ENCODE peak calls at places on chromosomes 12 and 14, in seven cellular contexts. C is IMR-90, P is GM20000, X is AG09319, G is cardiac fibroblast, U is astrocyte of the spinal cord, Q is HFF-Myc. W is an unnamed sample.

GRCh38 chr14:68345738-68346137 is 447.1 kb downstream of the ZFP36L1 start:
- DNase-seq in C (peak), P (no peak), X (no peak), G (no peak), U (no peak), Q (no peak), W (no peak)

GRCh38 chr12:288687-289086 is 26.1 kb upstream of the SLC6A13 start:
- DNase-seq in C (peak), P (no peak), X (peak), G (peak), U (peak), Q (no peak), W (peak)

GRCh38 chr14:90109858-90110257 is 48.1 kb downstream of the KCNK13 start:
- DNase-seq in C (no peak), P (no peak), X (no peak), G (no peak), U (no peak), Q (no peak), W (no peak)

GRCh38 chr12:57069522-57069921 is 9.1 kb downstream of the NEMP1 start:
- DNase-seq in C (peak), P (peak), X (peak), G (peak), U (peak), Q (peak), W (peak)

GRCh38 chr14:92914087-92914656 is 8.8 kb upstream of the CHGA start:
- DNase-seq in C (peak), P (peak), X (no peak), G (peak), U (peak), Q (no peak), W (peak)

GRCh38 chr12:41653386-41654110 is 465.4 kb downstream of the PDZRN4 start:
- DNase-seq in C (no peak), P (no peak), X (no peak), G (no peak), U (no peak), Q (no peak), W (no peak)

GRCh38 chr12:84070311-84070710 is 842.3 kb downstream of the SLC6A15 start:
- DNase-seq in C (peak), P (no peak), X (peak), G (peak), U (peak), Q (peak), W (peak)

GRCh38 chr14:56156096-56156495 is 37.9 kb downstream of the PELI2 start:
- DNase-seq in C (peak), P (no peak), X (no peak), G (no peak), U (no peak), Q (no peak), W (no peak)

GRCh38 chr12:93526786-93527428 is 45.6 kb upstream of the SOCS2 start:
- DNase-seq in C (peak), P (no peak), X (peak), G (peak), U (peak), Q (peak), W (peak)

GRCh38 chr12:28955491-28955890 is 193.6 kb upstream of the FAR2 start:
- DNase-seq in C (peak), P (no peak), X (no peak), G (peak), U (peak), Q (no peak), W (no peak)

GRCh38 chr12:31005944-31006361 is 67.7 kb upstream of the DDX11 start:
- DNase-seq in C (peak), P (no peak), X (no peak), G (peak), U (peak), Q (peak), W (peak)

GRCh38 chr12:52952082-52952801 is 3.3 kb downstream of the KRT18 start:
- DNase-seq in C (no peak), P (no peak), X (no peak), G (peak), U (no peak), Q (no peak), W (no peak)

GRCh38 chr14:50659327-50659974 is 8.7 kb downstream of the SAV1 start:
- DNase-seq in C (no peak), P (no peak), X (no peak), G (no peak), U (no peak), Q (no peak), W (no peak)

GRCh38 chr12:10249690-10250455 is 37.2 kb downstream of the GABARAPL1 start:
- DNase-seq in C (no peak), P (no peak), X (no peak), G (no peak), U (no peak), Q (no peak), W (no peak)

GRCh38 chr12:62805517-62805916 is 129.4 kb downstream of the PPM1H start:
- DNase-seq in C (no peak), P (no peak), X (no peak), G (no peak), U (no peak), Q (no peak), W (no peak)

GRCh38 chr12:102769323-102769916 is 147.6 kb downstream of the PAH start:
- DNase-seq in C (peak), P (peak), X (peak), G (peak), U (peak), Q (peak), W (peak)

GRCh38 chr12:15171015-15171646 is 50.1 kb downstream of the RERG start:
- DNase-seq in C (no peak), P (no peak), X (no peak), G (no peak), U (no peak), Q (no peak), W (no peak)

GRCh38 chr12:29286081-29286800 is 94.7 kb downstream of the ERGIC2 start:
- DNase-seq in C (peak), P (no peak), X (peak), G (peak), U (peak), Q (no peak), W (peak)

GRCh38 chr12:128848371-128848770 is 4.9 kb upstream of the GLT1D1 start:
- DNase-seq in C (no peak), P (no peak), X (no peak), G (no peak), U (no peak), Q (no peak), W (no peak)

GRCh38 chr14:103161054-103161397 is 37.8 kb downstream of the TNFAIP2 start:
- DNase-seq in C (no peak), P (no peak), X (no peak), G (peak), U (no peak), Q (no peak), W (no peak)

GRCh38 chr14:106657460-106657859 is 1131.1 kb downstream of the TMEM121 start:
- DNase-seq in C (no peak), P (peak), X (no peak), G (no peak), U (no peak), Q (no peak), W (no peak)

GRCh38 chr12:11758838-11759509 is 109.5 kb downstream of the ETV6 start:
- DNase-seq in C (peak), P (peak), X (no peak), G (peak), U (peak), Q (no peak), W (peak)

GRCh38 chr14:22599349-22599748 is 1.2 kb downstream of the ABHD4 start:
- DNase-seq in C (no peak), P (no peak), X (no peak), G (no peak), U (no peak), Q (no peak), W (no peak)

GRCh38 chr12:121989266-121989950 is 32.3 kb upstream of the BCL7A start:
- DNase-seq in C (no peak), P (no peak), X (no peak), G (no peak), U (no peak), Q (no peak), W (no peak)

GRCh38 chr12:4086481-4086880 is 187.1 kb upstream of the CCND2 start:
- DNase-seq in C (no peak), P (no peak), X (no peak), G (no peak), U (no peak), Q (no peak), W (no peak)

GRCh38 chr14:71618716-71619115 is 313.5 kb upstream of the RGS6 start:
- DNase-seq in C (no peak), P (peak), X (no peak), G (no peak), U (no peak), Q (no peak), W (no peak)

GRCh38 chr14:105430535-105430934 is 10.9 kb downstream of the MTA1 start:
- DNase-seq in C (peak), P (no peak), X (no peak), G (peak), U (peak), Q (peak), W (peak)

GRCh38 chr14:101665478-101666078 is 95.9 kb upstream of the PPP2R5C start:
- DNase-seq in C (peak), P (peak), X (peak), G (peak), U (peak), Q (peak), W (peak)

GRCh38 chr14:56590535-56590951 is 10.9 kb downstream of the TMEM260 start:
- DNase-seq in C (no peak), P (no peak), X (no peak), G (peak), U (no peak), Q (no peak), W (no peak)

GRCh38 chr12:121499929-121500793 is 80.7 kb downstream of the KDM2B start:
- DNase-seq in C (peak), P (peak), X (peak), G (peak), U (peak), Q (peak), W (peak)

GRCh38 chr14:86072134-86072894 is 542.4 kb downstream of the FLRT2 start:
- DNase-seq in C (no peak), P (no peak), X (no peak), G (no peak), U (no peak), Q (no peak), W (no peak)

GRCh38 chr12:53078425-53079225 is 565 bp downstream of the SPRYD3 start:
- DNase-seq in C (peak), P (no peak), X (no peak), G (no peak), U (no peak), Q (no peak), W (no peak)

GRCh38 chr14:77980475-77981321 is 180.8 kb downstream of the ADCK1 start:
- DNase-seq in C (no peak), P (no peak), X (no peak), G (no peak), U (no peak), Q (no peak), W (no peak)

GRCh38 chr12:24929953-24930352 is 18.9 kb downstream of the BCAT1 start:
- DNase-seq in C (no peak), P (no peak), X (no peak), G (no peak), U (no peak), Q (no peak), W (no peak)

DNA sequence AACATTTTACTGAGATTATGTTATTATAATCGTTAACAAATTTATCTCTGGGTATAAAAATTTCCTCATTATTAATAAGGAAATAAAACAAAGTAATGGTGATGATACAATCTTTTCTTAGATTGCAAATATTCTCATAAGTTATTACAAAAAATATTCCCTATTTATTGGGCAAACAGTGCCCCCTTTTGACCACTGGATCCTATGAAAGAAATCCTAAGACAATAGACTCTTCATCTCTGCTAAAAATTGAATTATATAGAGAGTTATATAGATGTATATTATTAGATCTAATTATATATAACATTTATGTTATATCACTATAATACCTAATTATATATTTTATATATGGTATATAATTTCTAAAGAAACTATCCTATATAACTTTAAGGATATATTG is 94.2 kb upstream of the FGD4 start:
- DNase-seq in C (peak), P (no peak), X (no peak), G (peak), U (peak), Q (no peak), W (peak)
- TF ChIP-seq CTCF in C (peak), P (peak), X (no peak), G (peak), U (peak), Q (peak), W (peak)

GRCh38 chr12:113385282-113385882 is 18.3 kb downstream of the SDS start:
- DNase-seq in C (no peak), P (no peak), X (no peak), G (no peak), U (no peak), Q (no peak), W (no peak)
- TF ChIP-seq CTCF in C (no peak), P (no peak), X (no peak), G (no peak), U (no peak), Q (no peak), W (no peak)

GRCh38 chr12:49550853-49551252 is 12.0 kb downstream of the KCNH3 start:
- DNase-seq in C (no peak), P (no peak), X (no peak), G (no peak), U (no peak), Q (no peak), W (no peak)

GRCh38 chr12:49549735-49550710 is 11.2 kb downstream of the KCNH3 start:
- DNase-seq in C (no peak), P (no peak), X (no peak), G (no peak), U (no peak), Q (no peak), W (no peak)

GRCh38 chr12:49547090-49547690 is 8.4 kb downstream of the KCNH3 start:
- DNase-seq in C (no peak), P (no peak), X (no peak), G (no peak), U (no peak), Q (no peak), W (no peak)

GRCh38 chr12:49548481-49548821 is 9.6 kb downstream of the KCNH3 start:
- DNase-seq in C (no peak), P (no peak), X (no peak), G (no peak), U (no peak), Q (no peak), W (no peak)

GRCh38 chr12:49548822-49549648 is 10.2 kb downstream of the KCNH3 start:
- DNase-seq in C (no peak), P (peak), X (no peak), G (peak), U (no peak), Q (no peak), W (no peak)
- TF ChIP-seq CTCF in C (peak), P (no peak), X (peak), G (peak), U (peak), Q (peak), W (peak)

DNA sequence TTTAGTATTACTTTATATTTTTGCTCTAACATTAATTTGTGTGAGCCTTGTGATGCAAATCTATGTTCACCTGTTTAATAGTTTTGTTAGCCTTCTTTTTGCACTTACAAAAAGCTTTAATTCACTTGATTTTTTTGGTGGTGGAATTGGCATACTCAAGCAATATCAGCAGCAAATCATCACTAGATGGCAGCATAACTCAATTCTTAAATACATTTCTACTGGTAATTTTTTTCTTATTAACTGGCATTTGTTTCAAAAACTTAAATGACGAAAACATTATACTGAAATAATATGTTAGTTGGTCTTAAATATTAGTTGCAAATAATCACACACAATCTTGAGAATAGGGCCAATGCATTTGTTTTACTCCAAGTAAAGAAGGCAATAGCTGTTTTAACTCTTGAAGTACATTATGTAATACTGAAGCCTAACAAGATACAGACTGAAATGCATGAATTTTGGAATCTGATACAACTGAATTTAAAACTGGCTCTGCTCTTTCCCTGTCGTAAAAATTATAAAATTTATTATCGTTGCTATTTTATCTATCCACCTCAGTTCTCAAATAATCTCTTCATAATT is 151.5 kb downstream of the ATXN7L3B start:
- DNase-seq in C (peak), P (no peak), X (peak), G (peak), U (peak), Q (peak), W (peak)
- TF ChIP-seq CTCF in C (peak), P (peak), X (peak), G (peak), U (peak), Q (peak), W (peak)

W was measured in fibroblast of pulmonary artery.